ENCODE peak calls at places on chromosomes 16 and 17, in six cellular contexts. Q is endothelial cell of umbilical vein, F is GM12865, W is amniotic stem cell, C is posterior cingulate gyrus, X is T-helper 22 cell. H is an unnamed sample.

GRCh38 chr17:36673068-36673467 is 71.7 kb downstream of the MRM1 start:
- DNase-seq in Q (no peak), F (no peak), W (no peak), C (no peak), X (no peak), H (no peak)

GRCh38 chr16:81652798-81653505 is 126.1 kb upstream of the PLCG2 start:
- DNase-seq in Q (no peak), F (peak; percentile 83), W (no peak), C (no peak), X (no peak), H (no peak)

GRCh38 chr16:72099377-72099818 is 5.8 kb downstream of the DHX38 start:
- DNase-seq in Q (peak; percentile 63), F (peak; percentile 74), W (no peak), C (peak; percentile 55), X (no peak), H (peak; percentile 45)

GRCh38 chr16:85546585-85547447 is 66.3 kb upstream of the GSE1 start:
- DNase-seq in Q (no peak), F (no peak), W (no peak), C (no peak), X (no peak), H (no peak)

GRCh38 chr17:77963441-77963840 is 4.9 kb downstream of the TNRC6C start:
- DNase-seq in Q (peak; percentile 39), F (no peak), W (peak; percentile 36), C (peak; percentile 70), X (peak; percentile 31), H (peak; percentile 53)

GRCh38 chr17:29090746-29091395 is 47.9 kb downstream of the PIPOX start:
- DNase-seq in Q (no peak), F (no peak), W (no peak), C (no peak), X (no peak), H (no peak)

GRCh38 chr16:86337138-86337537 is 173.2 kb upstream of the FOXF1 start:
- DNase-seq in Q (no peak), F (no peak), W (no peak), C (no peak), X (no peak), H (no peak)

GRCh38 chr16:49012961-49013726 is 268.5 kb downstream of the CBLN1 start:
- DNase-seq in Q (no peak), F (no peak), W (no peak), C (peak; percentile 43), X (no peak), H (no peak)

GRCh38 chr16:3884398-3884797 is 3.9 kb upstream of the CREBBP start:
- DNase-seq in Q (no peak), F (no peak), W (no peak), C (no peak), X (no peak), H (no peak)

GRCh38 chr17:28901866-28902818 is 737 bp downstream of the DHRS13 start:
- DNase-seq in Q (no peak), F (peak; percentile 61), W (no peak), C (peak; percentile 30), X (no peak), H (peak; percentile 39)

GRCh38 chr16:2143874-2144485 is 4.4 kb upstream of the RAB26 start:
- DNase-seq in Q (no peak), F (no peak), W (no peak), C (no peak), X (no peak), H (no peak)

GRCh38 chr17:28381141-28381825 is 9.8 kb downstream of the SARM1 start:
- DNase-seq in Q (peak; percentile 36), F (no peak), W (no peak), C (no peak), X (no peak), H (no peak)

GRCh38 chr17:74742153-74742515 is 5.1 kb downstream of the RAB37 start:
- DNase-seq in Q (peak; percentile 37), F (peak; percentile 90), W (no peak), C (no peak), X (no peak), H (peak; percentile 50)

GRCh38 chr17:48194097-48194550 is 86.6 kb downstream of the SNX11 start:
- DNase-seq in Q (peak; percentile 51), F (no peak), W (no peak), C (no peak), X (no peak), H (no peak)

GRCh38 chr17:47914296-47914948 is 18.4 kb downstream of the SP2 start:
- DNase-seq in Q (no peak), F (no peak), W (no peak), C (no peak), X (no peak), H (no peak)

GRCh38 chr17:8994319-8994718 is 27.0 kb upstream of the NTN1 start:
- DNase-seq in Q (peak; percentile 47), F (peak; percentile 84), W (peak; percentile 5), C (peak; percentile 38), X (no peak), H (peak; percentile 57)

GRCh38 chr17:38815576-38816193 is 9.4 kb downstream of the CWC25 start:
- DNase-seq in Q (no peak), F (peak; percentile 34), W (no peak), C (no peak), X (no peak), H (no peak)

GRCh38 chr16:67678354-67679023 is 11.9 kb downstream of the C16orf86 start:
- DNase-seq in Q (no peak), F (no peak), W (no peak), C (no peak), X (no peak), H (no peak)

GRCh38 chr16:11180489-11180888 is 75.5 kb downstream of the SOCS1 start:
- DNase-seq in Q (no peak), F (peak; percentile 85), W (no peak), C (no peak), X (no peak), H (no peak)